ENCODE peak calls at places on chromosomes 2 and 18, in ten cellular contexts. U, A, E, S, X, Y, R, W, K and C are unnamed samples.

GRCh38 chr2:182818541-182819308 is 47.7 kb downstream of the FRZB start:
- DNase-seq in K (no peak), A (peak), S (no peak), X (no peak), U (no peak), W (no peak), Y (no peak), E (no peak), R (no peak), C (no peak)

GRCh38 chr2:236998758-236999157 is 86.9 kb upstream of the COPS8 start:
- DNase-seq in X (no peak), U (no peak), K (no peak), E (no peak), W (no peak), R (no peak), A (no peak), Y (no peak), S (no peak), C (no peak)

GRCh38 chr2:42124051-42124813 is 44.9 kb upstream of the EML4 start:
- DNase-seq in E (no peak), R (no peak), S (no peak), U (no peak), X (no peak), K (no peak), A (no peak), Y (no peak), W (no peak), C (no peak)

GRCh38 chr18:46152436-46152807 is 48.2 kb downstream of the HAUS1 start:
- DNase-seq in U (no peak), A (no peak), K (no peak), Y (peak), W (peak), R (no peak), S (no peak), E (no peak), X (no peak), C (peak)

GRCh38 chr2:230203110-230203676 is 16.6 kb downstream of the SP110 start:
- DNase-seq in X (no peak), R (no peak), U (no peak), K (no peak), Y (no peak), E (no peak), W (no peak), A (no peak), S (no peak), C (no peak)

GRCh38 chr2:132824716-132825115 is 154.7 kb upstream of the LYPD1 start:
- DNase-seq in A (no peak), E (no peak), R (no peak), U (no peak), S (no peak), W (no peak), Y (no peak), X (no peak), K (no peak), C (peak)

GRCh38 chr2:48560546-48561209 is 30.7 kb downstream of the STON1 start:
- DNase-seq in K (no peak), Y (no peak), X (no peak), S (no peak), A (no peak), U (no peak), R (no peak), E (no peak), W (no peak), C (no peak)

GRCh38 chr2:105406221-105406620 is 7.4 kb upstream of the FHL2 start:
- DNase-seq in U (no peak), A (no peak), K (no peak), E (no peak), R (no peak), X (no peak), W (no peak), Y (peak), S (no peak), C (peak)

GRCh38 chr2:76850969-76851368 is 671.2 kb downstream of the LRRTM4 start:
- DNase-seq in S (no peak), R (no peak), W (no peak), Y (no peak), A (no peak), X (no peak), E (no peak), K (no peak), U (no peak), C (no peak)

GRCh38 chr2:240936106-240936505 is 30.0 kb downstream of the CROCC2 start:
- DNase-seq in E (no peak), S (no peak), Y (no peak), X (peak), A (no peak), U (no peak), W (no peak), K (no peak), R (peak), C (no peak)

GRCh38 chr2:38947241-38948239 is 57.9 kb downstream of the ARHGEF33 start:
- DNase-seq in U (peak), X (peak), A (peak), E (peak), W (peak), S (peak), R (peak), K (peak), Y (peak), C (peak)

GRCh38 chr2:7073901-7074300 is 156.7 kb downstream of the RNF144A start:
- DNase-seq in U (no peak), S (no peak), K (no peak), Y (no peak), E (no peak), R (no peak), X (no peak), W (no peak), A (no peak), C (no peak)

GRCh38 chr18:29501952-29502351 is 1325.0 kb upstream of the CDH2 start:
- DNase-seq in K (no peak), A (no peak), S (no peak), R (no peak), W (peak), X (no peak), Y (peak), U (no peak), E (no peak), C (peak)

GRCh38 chr18:72223733-72224132 is 320.4 kb downstream of the CBLN2 start:
- DNase-seq in U (no peak), W (no peak), R (no peak), E (no peak), K (no peak), S (no peak), X (no peak), Y (no peak), A (no peak), C (no peak)

GRCh38 chr2:197011777-197012641 is 85.5 kb upstream of the PGAP1 start:
- DNase-seq in S (peak), R (no peak), U (peak), A (no peak), W (peak), X (no peak), K (peak), E (no peak), Y (peak), C (peak)

GRCh38 chr18:36737321-36737720 is 91.5 kb downstream of the TPGS2 start:
- DNase-seq in A (no peak), U (no peak), E (no peak), W (no peak), R (no peak), K (no peak), Y (no peak), S (no peak), X (no peak), C (no peak)

GRCh38 chr18:41545091-41545888 is 409.7 kb upstream of the PIK3C3 start:
- DNase-seq in W (no peak), U (no peak), E (no peak), S (no peak), K (no peak), X (no peak), Y (no peak), R (no peak), A (no peak), C (no peak)

GRCh38 chr2:232365621-232366321 is 12.8 kb upstream of the ALPP start:
- DNase-seq in A (peak), Y (peak), E (no peak), S (no peak), R (no peak), K (no peak), W (no peak), U (no peak), X (no peak), C (peak)

GRCh38 chr2:19226871-19227270 is 131.6 kb downstream of the OSR1 start:
- DNase-seq in X (no peak), R (no peak), E (no peak), S (no peak), A (no peak), Y (no peak), U (no peak), K (no peak), W (no peak), C (no peak)

GRCh38 chr18:53796042-53796729 is 428.3 kb downstream of the MBD2 start:
- DNase-seq in A (no peak), S (no peak), E (no peak), K (peak), X (no peak), U (no peak), R (no peak), Y (peak), W (peak), C (peak)

GRCh38 chr2:8380573-8380972 is 301.3 kb upstream of the ID2 start:
- DNase-seq in A (no peak), K (no peak), U (no peak), S (no peak), X (no peak), E (no peak), R (no peak), W (no peak), Y (no peak), C (no peak)

GRCh38 chr2:124034265-124034664 is 9.2 kb downstream of the CNTNAP5 start:
- DNase-seq in A (no peak), S (no peak), W (no peak), R (no peak), E (no peak), X (no peak), K (no peak), Y (no peak), U (no peak), C (no peak)

GRCh38 chr2:21972580-21972979 is 848.8 kb downstream of the TDRD15 start:
- DNase-seq in W (no peak), E (no peak), A (no peak), X (no peak), R (no peak), U (no peak), Y (no peak), K (no peak), S (no peak), C (no peak)

GRCh38 chr2:162885281-162886070 is 46.9 kb upstream of the KCNH7 start:
- DNase-seq in S (no peak), W (no peak), X (no peak), K (peak), R (no peak), A (no peak), E (no peak), Y (no peak), U (peak), C (no peak)

GRCh38 chr18:9772847-9773677 is 65.0 kb downstream of the RAB31 start:
- DNase-seq in E (no peak), U (no peak), W (no peak), A (no peak), K (no peak), Y (no peak), X (no peak), R (no peak), S (no peak), C (no peak)

GRCh38 chr2:129903586-129904425 is 75.7 kb upstream of the RAB6C start:
- DNase-seq in U (no peak), A (no peak), S (no peak), X (peak), Y (no peak), W (no peak), R (no peak), E (no peak), K (no peak), C (no peak)

GRCh38 chr2:109016376-109016775 is 27.4 kb upstream of the EDAR start:
- DNase-seq in U (no peak), X (no peak), A (no peak), S (no peak), K (no peak), Y (no peak), E (no peak), R (no peak), W (no peak), C (no peak)